ENCODE peak calls at places on chromosome 18, in six cellular contexts. D is mesenchymal stem cell, U is IMR-90, A is neuronal stem cell, G is H1, R is mesendoderm. T is an unnamed sample.

GRCh38 chr18:9058426-9058825 is 44.1 kb upstream of the NDUFV2 start:
- DNase-seq in D (no peak), U (no peak), A (no peak), G (no peak), R (no peak), T (no peak)

GRCh38 chr18:10321576-10321975 is 132.9 kb upstream of the APCDD1 start:
- DNase-seq in D (no peak), U (no peak), A (no peak), G (no peak), R (no peak), T (no peak)

GRCh38 chr18:78883501-78883900 is 96.1 kb upstream of the SALL3 start:
- DNase-seq in D (no peak), U (no peak), A (no peak), G (no peak), R (no peak), T (no peak)

GRCh38 chr18:68148862-68149261 is 566.0 kb downstream of the TMX3 start:
- DNase-seq in D (no peak), U (no peak), A (peak; percentile 42), G (no peak), R (peak; percentile 61), T (peak; percentile 29)

GRCh38 chr18:58505181-58505580 is 123.7 kb downstream of the ALPK2 start:
- DNase-seq in D (no peak), U (no peak), A (no peak), G (no peak), R (no peak), T (no peak)

GRCh38 chr18:6578686-6579085 is 150.8 kb upstream of the ARHGAP28 start:
- DNase-seq in D (no peak), U (no peak), A (no peak), G (no peak), R (peak; percentile 64), T (no peak)

GRCh38 chr18:49666045-49666444 is 104.2 kb downstream of the LIPG start:
- DNase-seq in D (peak; percentile 65), U (peak; percentile 48), A (no peak), G (no peak), R (no peak), T (no peak)

GRCh38 chr18:3294435-3295080 is 32.6 kb downstream of the MYL12B start:
- DNase-seq in D (peak; percentile 46), U (peak; percentile 92), A (no peak), G (no peak), R (peak; percentile 76), T (peak; percentile 52)

GRCh38 chr18:36419188-36419912 is 121.8 kb downstream of the FHOD3 start:
- DNase-seq in D (no peak), U (peak; percentile 49), A (no peak), G (no peak), R (no peak), T (no peak)

GRCh38 chr18:72086421-72086820 is 457.7 kb downstream of the CBLN2 start:
- DNase-seq in D (no peak), U (no peak), A (no peak), G (no peak), R (peak; percentile 60), T (no peak)

GRCh38 chr18:49561127-49561376 is 805 bp upstream of the LIPG start:
- DNase-seq in D (peak; percentile 43), U (no peak), A (peak; percentile 27), G (no peak), R (no peak), T (no peak)

GRCh38 chr18:58887613-58887963 is 22.9 kb downstream of the ZNF532 start:
- DNase-seq in D (peak; percentile 84), U (no peak), A (no peak), G (no peak), R (no peak), T (no peak)

GRCh38 chr18:3901811-3902210 is 451.8 kb downstream of the TGIF1 start:
- DNase-seq in D (no peak), U (no peak), A (no peak), G (no peak), R (no peak), T (no peak)

GRCh38 chr18:48828713-48829442 is 121.9 kb downstream of the SMAD7 start:
- DNase-seq in D (no peak), U (no peak), A (no peak), G (no peak), R (peak; percentile 54), T (peak; percentile 34)

GRCh38 chr18:1252936-1253335 is 348.3 kb downstream of the ADCYAP1 start:
- DNase-seq in D (no peak), U (no peak), A (no peak), G (no peak), R (no peak), T (no peak)

GRCh38 chr18:9689253-9689652 is 18.8 kb upstream of the RAB31 start:
- DNase-seq in D (no peak), U (no peak), A (no peak), G (no peak), R (no peak), T (no peak)

GRCh38 chr18:12076424-12077140 is 17.1 kb upstream of the ANKRD62 start:
- DNase-seq in D (peak; percentile 43), U (peak; percentile 7), A (no peak), G (no peak), R (peak; percentile 30), T (no peak)

GRCh38 chr18:57931038-57931437 is 113.0 kb upstream of the NEDD4L start:
- DNase-seq in D (no peak), U (no peak), A (no peak), G (no peak), R (no peak), T (no peak)

GRCh38 chr18:36887864-36888263 is 58.9 kb downstream of the KIAA1328 start:
- DNase-seq in D (no peak), U (no peak), A (no peak), G (no peak), R (no peak), T (no peak)

GRCh38 chr18:13359195-13359594 is 140.6 kb downstream of the LDLRAD4 start:
- DNase-seq in D (no peak), U (no peak), A (no peak), G (no peak), R (no peak), T (no peak)

GRCh38 chr18:48791636-48792105 is 159.1 kb downstream of the SMAD7 start:
- DNase-seq in D (no peak), U (no peak), A (no peak), G (no peak), R (no peak), T (no peak)

GRCh38 chr18:49747876-49748275 is 65.5 kb downstream of the ACAA2 start:
- DNase-seq in D (peak; percentile 58), U (no peak), A (no peak), G (no peak), R (peak; percentile 59), T (no peak)

DNA sequence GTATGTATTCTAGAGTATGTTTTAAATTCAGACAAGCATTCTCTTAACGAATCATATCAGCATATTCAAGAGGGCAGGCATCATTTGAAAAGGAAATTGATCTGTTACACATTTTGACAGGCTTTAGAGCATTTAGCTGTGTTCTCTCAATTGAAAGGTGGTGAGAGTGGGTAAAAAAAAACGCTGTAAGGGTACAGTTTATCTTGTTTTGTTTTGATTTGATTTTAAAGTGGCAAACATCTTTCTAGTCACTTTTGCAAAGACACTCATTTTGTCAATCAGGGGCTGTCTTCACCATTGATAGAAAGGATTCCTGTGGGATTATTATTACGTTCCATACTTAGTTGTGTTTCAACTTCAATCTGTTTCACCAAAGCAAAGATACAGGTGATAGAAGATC is 2.2 kb downstream of the CDH19 start:
- DNase-seq in D (no peak), U (no peak), A (no peak), G (no peak), R (no peak), T (no peak)
- H3K4ac ChIP-seq in D (no peak overlapping the region), U (no peak overlapping the region), A (no peak overlapping the region), G (no peak overlapping the region), R (no peak overlapping the region), T (no peak overlapping the region)

GRCh38 chr18:28995319-28995718 is 818.4 kb upstream of the CDH2 start:
- DNase-seq in D (no peak), U (peak; percentile 7), A (no peak), G (no peak), R (no peak), T (no peak)
- H2BK15ac ChIP-seq in D (no peak overlapping the region), U (no peak overlapping the region), A (no peak overlapping the region), G (no peak overlapping the region), R (no peak overlapping the region), T (no peak overlapping the region)

DNA sequence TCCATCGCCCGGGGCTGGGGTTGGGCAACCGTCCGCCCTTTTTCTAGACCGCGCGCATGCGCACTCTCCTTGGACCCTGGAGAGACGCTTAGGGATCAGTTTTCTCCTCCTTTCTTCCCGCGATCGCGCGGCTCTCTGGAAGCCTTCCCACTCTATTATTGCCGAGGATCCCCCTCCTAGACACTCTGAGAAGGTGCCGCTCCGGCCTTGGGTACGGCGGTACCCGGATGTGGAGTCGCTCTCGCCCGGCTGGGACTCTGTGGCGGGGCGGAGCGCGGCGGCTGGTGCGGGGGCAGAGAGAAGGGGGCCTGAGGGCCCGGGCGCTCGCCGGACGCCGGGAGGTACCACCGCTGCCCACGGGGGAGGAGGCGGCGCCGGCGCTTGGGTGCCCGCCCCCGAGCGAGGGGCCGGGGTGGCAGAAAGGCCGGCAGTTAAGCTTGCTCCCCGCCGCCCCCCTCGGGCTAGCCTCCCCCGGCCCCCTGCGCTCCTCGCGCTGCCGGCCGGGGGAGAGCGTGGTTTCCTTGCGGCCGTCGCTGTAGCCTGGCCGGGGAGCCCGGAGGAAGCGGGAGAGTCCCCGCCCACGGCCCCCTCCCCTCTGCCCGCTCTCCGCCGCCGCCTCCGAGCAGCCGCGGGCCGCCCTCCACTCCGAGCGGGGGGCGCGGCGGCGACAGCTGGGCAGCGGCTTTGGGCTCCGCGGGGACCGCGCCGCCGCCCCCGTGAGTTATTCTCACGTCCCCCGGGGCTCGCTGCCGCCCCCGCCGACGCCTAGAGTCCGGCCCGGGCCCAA is at the start of gene MIB1:
- DNase-seq in D (peak; percentile 97), U (peak; percentile 41), A (peak; percentile 99), G (no peak), R (peak; percentile 99), T (no peak)
- H3K4ac ChIP-seq in D (peak within 1 kb of the TSS; percentile 93), U (peak within 1 kb of the TSS; percentile 85), A (no peak within 1 kb of the TSS), G (peak within 1 kb of the TSS; percentile 38), R (peak within 1 kb of the TSS; percentile 96), T (no peak within 1 kb of the TSS)

GRCh38 chr18:23314672-23315071 is 138.4 kb upstream of the RIOK3 start:
- DNase-seq in D (no peak), U (no peak), A (no peak), G (no peak), R (no peak), T (no peak)
- H2BK15ac ChIP-seq in D (no peak overlapping the region), U (no peak overlapping the region), A (no peak overlapping the region), G (no peak overlapping the region), R (no peak overlapping the region), T (no peak overlapping the region)

GRCh38 chr18:23573020-23573419 is 13.3 kb downstream of the NPC1 start:
- DNase-seq in D (no peak), U (no peak), A (no peak), G (no peak), R (no peak), T (no peak)
- H3K4ac ChIP-seq in D (no peak overlapping the region), U (no peak overlapping the region), A (no peak overlapping the region), G (no peak overlapping the region), R (no peak overlapping the region), T (no peak overlapping the region)